ENCODE peak calls at places on chromosomes 13 and 19, in eight cellular contexts. F is vagina; R is hepatic stellate cell; X is NCI-H69; K is fibroblast of lung; O is astrocyte of the spinal cord; D is stimulated activated CD8-positive, alpha-beta memory T cell treated with anti-CD3 and anti-CD28 coated beads, Interleukin-4, amount 100 ng/mL, for 1 hour; I is NCI-H2081. L is an unnamed sample.

GRCh38 chr19:10642473-10642872 is 11.7 kb upstream of the ILF3 start:
- DNase-seq in F (no peak), R (no peak), X (no peak), K (no peak), O (no peak), D (no peak), I (no peak), L (no peak)

GRCh38 chr19:8682472-8682871 is 16.1 kb downstream of the ACTL9 start:
- DNase-seq in F (no peak), R (no peak), X (no peak), K (no peak), O (no peak), D (no peak), I (no peak), L (no peak)

GRCh38 chr19:3725640-3726310 is 17.6 kb downstream of the TJP3 start:
- DNase-seq in F (no peak), R (no peak), X (peak), K (no peak), O (no peak), D (no peak), I (peak), L (no peak)

GRCh38 chr19:32919365-32919764 is 49.8 kb upstream of the SLC7A9 start:
- DNase-seq in F (no peak), R (no peak), X (no peak), K (no peak), O (no peak), D (no peak), I (no peak), L (no peak)

GRCh38 chr19:7916908-7917291 is 2.3 kb downstream of the TGFBR3L start:
- DNase-seq in F (no peak), R (no peak), X (no peak), K (no peak), O (no peak), D (no peak), I (no peak), L (no peak)

GRCh38 chr13:91719033-91719432 is 320.6 kb downstream of the GPC5 start:
- DNase-seq in F (no peak), R (no peak), X (peak), K (peak), O (peak), D (no peak), I (no peak), L (no peak)

GRCh38 chr13:21698975-21699679 is 28.3 kb downstream of the FGF9 start:
- DNase-seq in F (no peak), R (no peak), X (no peak), K (no peak), O (no peak), D (no peak), I (no peak), L (no peak)

GRCh38 chr19:47229674-47230121 is 1.3 kb downstream of the BBC3 start:
- DNase-seq in F (no peak), R (no peak), X (peak), K (peak), O (peak), D (no peak), I (no peak), L (peak)

GRCh38 chr13:29771247-29771646 is 79.2 kb downstream of the UBL3 start:
- DNase-seq in F (no peak), R (no peak), X (peak), K (peak), O (peak), D (no peak), I (peak), L (no peak)

GRCh38 chr13:67023088-67023893 is 206.8 kb downstream of the PCDH9 start:
- DNase-seq in F (no peak), R (peak), X (peak), K (peak), O (peak), D (no peak), I (peak), L (no peak)

GRCh38 chr13:93227280-93227905 is 786 bp downstream of the GPC6 start:
- DNase-seq in F (no peak), R (peak), X (peak), K (peak), O (peak), D (no peak), I (peak), L (no peak)

GRCh38 chr19:57465680-57466381 is 8.9 kb upstream of the VN1R1 start:
- DNase-seq in F (no peak), R (no peak), X (peak), K (peak), O (no peak), D (no peak), I (peak), L (no peak)

GRCh38 chr19:17128820-17129219 is 53.2 kb downstream of the MYO9B start:
- DNase-seq in F (no peak), R (no peak), X (no peak), K (no peak), O (no peak), D (no peak), I (no peak), L (no peak)